ENCODE peak calls at places on chromosomes 16 and 17, in eight cellular contexts. P, L, Z, S, M, U, F and R are unnamed samples.

GRCh38 chr17:42311240-42312034 is 23.1 kb downstream of the STAT5A start:
- DNase-seq in P (peak; percentile 94), L (peak; percentile 91), Z (peak; percentile 75), S (peak; percentile 90), M (peak; percentile 96), U (no peak), F (peak; percentile 78), R (peak; percentile 88)

GRCh38 chr17:7822126-7822525 is 11.9 kb upstream of the KDM6B start:
- DNase-seq in P (no peak), L (no peak), Z (no peak), S (no peak), M (no peak), U (no peak), F (no peak), R (no peak)

GRCh38 chr17:8052256-8053252 is 13.7 kb downstream of the ALOX15B start:
- DNase-seq in P (no peak), L (no peak), Z (no peak), S (no peak), M (no peak), U (no peak), F (no peak), R (no peak)

GRCh38 chr17:61366715-61367413 is 32.8 kb upstream of the TBX2 start:
- DNase-seq in P (no peak), L (no peak), Z (no peak), S (no peak), M (no peak), U (no peak), F (no peak), R (peak; percentile 72)

GRCh38 chr16:23132921-23133532 is 16.2 kb downstream of the USP31 start:
- DNase-seq in P (peak; percentile 28), L (no peak), Z (no peak), S (no peak), M (no peak), U (no peak), F (no peak), R (peak; percentile 58)

GRCh38 chr16:54627616-54628015 is 303.0 kb upstream of the IRX5 start:
- DNase-seq in P (no peak), L (no peak), Z (no peak), S (no peak), M (no peak), U (no peak), F (no peak), R (no peak)

GRCh38 chr17:13540546-13540945 is 61.2 kb downstream of the HS3ST3A1 start:
- DNase-seq in P (no peak), L (no peak), Z (no peak), S (no peak), M (no peak), U (no peak), F (no peak), R (no peak)

GRCh38 chr16:64823676-64824075 is 298.2 kb downstream of the CDH11 start:
- DNase-seq in P (no peak), L (no peak), Z (no peak), S (no peak), M (no peak), U (no peak), F (no peak), R (no peak)

GRCh38 chr17:57490890-57491289 is 234.6 kb downstream of the MSI2 start:
- DNase-seq in P (no peak), L (no peak), Z (no peak), S (no peak), M (no peak), U (no peak), F (no peak), R (no peak)

GRCh38 chr17:1907818-1908698 is 78.3 kb downstream of the RPA1 start:
- DNase-seq in P (peak; percentile 21), L (peak; percentile 2), Z (no peak), S (no peak), M (no peak), U (no peak), F (peak; percentile 92), R (no peak)

GRCh38 chr17:61208301-61209098 is 191.1 kb upstream of the TBX2 start:
- DNase-seq in P (peak; percentile 64), L (no peak), Z (no peak), S (no peak), M (no peak), U (no peak), F (no peak), R (no peak)

GRCh38 chr16:22291860-22292692 is 5.1 kb upstream of the POLR3E start:
- DNase-seq in P (peak; percentile 55), L (no peak), Z (no peak), S (no peak), M (no peak), U (no peak), F (no peak), R (no peak)

GRCh38 chr17:16872351-16872751 is 99.6 kb downstream of the TNFRSF13B start:
- DNase-seq in P (no peak), L (no peak), Z (no peak), S (no peak), M (no peak), U (no peak), F (no peak), R (no peak)

GRCh38 chr17:57121308-57122042 is 36.4 kb downstream of the AKAP1 start:
- DNase-seq in P (peak; percentile 36), L (peak; percentile 31), Z (peak; percentile 47), S (no peak), M (peak; percentile 74), U (no peak), F (peak; percentile 74), R (no peak)

GRCh38 chr17:48795444-48796162 is 21.4 kb downstream of the TTLL6 start:
- DNase-seq in P (peak; percentile 81), L (no peak), Z (peak; percentile 73), S (no peak), M (no peak), U (no peak), F (no peak), R (no peak)

GRCh38 chr16:57938936-57939871 is 31.7 kb downstream of the CNGB1 start:
- DNase-seq in P (peak; percentile 20), L (peak; percentile 3), Z (peak; percentile 38), S (peak; percentile 33), M (no peak), U (no peak), F (no peak), R (peak; percentile 80)

GRCh38 chr16:68893710-68894705 is 50.7 kb downstream of the TANGO6 start:
- DNase-seq in P (peak; percentile 37), L (no peak), Z (no peak), S (no peak), M (no peak), U (no peak), F (peak; percentile 68), R (peak; percentile 40)

DNA sequence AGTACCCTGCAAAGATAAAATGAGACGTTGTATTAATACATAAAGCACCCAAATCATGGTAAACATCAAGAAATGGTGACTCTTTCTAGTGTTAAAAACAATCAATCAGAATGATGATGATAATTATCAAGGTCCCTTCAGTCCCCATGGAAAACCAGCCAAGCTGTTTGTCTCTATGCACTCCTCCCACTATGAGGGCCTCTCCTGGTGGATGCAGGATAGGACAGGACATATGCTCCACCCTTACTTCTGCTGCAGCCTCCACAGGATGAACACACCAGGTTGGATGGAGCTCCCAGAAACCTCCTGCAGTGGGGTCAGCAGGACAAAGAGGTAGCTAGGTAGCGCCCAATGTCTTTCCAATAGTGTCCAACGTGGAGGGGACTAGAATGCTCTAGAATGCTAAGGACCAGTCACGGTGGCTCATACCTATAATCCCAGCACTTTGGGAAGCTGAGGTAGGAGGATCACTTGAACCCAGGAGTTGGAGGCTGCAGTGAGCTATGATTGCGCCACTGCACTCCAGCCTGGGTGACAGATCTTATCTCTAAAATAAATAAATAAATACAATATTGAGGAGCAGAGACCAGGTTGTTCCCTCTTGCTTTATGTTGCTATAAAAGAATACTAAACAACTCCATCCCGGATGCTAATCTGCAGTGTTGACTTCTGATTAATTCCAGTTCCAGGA is 9.9 kb upstream of the KDM8 start:
- DNase-seq in P (no peak), L (no peak), Z (peak; percentile 7), S (no peak), M (no peak), U (no peak), F (no peak), R (no peak)
- TF ChIP-seq CTCF in P (peak; percentile 5), L (no peak), Z (peak; percentile 53), S (no peak), M (no peak), U (no peak), F (no peak), R (no peak)

GRCh38 chr16:49755291-49755611 is 100.7 kb downstream of the ZNF423 start:
- DNase-seq in P (peak; percentile 12), L (no peak), Z (no peak), S (no peak), M (no peak), U (no peak), F (peak; percentile 75), R (no peak)
- TF ChIP-seq CTCF in P (peak; percentile 39), L (no peak), Z (peak; percentile 26), S (peak; percentile 16), M (no peak), U (no peak), F (peak; percentile 49), R (peak; percentile 62)

DNA sequence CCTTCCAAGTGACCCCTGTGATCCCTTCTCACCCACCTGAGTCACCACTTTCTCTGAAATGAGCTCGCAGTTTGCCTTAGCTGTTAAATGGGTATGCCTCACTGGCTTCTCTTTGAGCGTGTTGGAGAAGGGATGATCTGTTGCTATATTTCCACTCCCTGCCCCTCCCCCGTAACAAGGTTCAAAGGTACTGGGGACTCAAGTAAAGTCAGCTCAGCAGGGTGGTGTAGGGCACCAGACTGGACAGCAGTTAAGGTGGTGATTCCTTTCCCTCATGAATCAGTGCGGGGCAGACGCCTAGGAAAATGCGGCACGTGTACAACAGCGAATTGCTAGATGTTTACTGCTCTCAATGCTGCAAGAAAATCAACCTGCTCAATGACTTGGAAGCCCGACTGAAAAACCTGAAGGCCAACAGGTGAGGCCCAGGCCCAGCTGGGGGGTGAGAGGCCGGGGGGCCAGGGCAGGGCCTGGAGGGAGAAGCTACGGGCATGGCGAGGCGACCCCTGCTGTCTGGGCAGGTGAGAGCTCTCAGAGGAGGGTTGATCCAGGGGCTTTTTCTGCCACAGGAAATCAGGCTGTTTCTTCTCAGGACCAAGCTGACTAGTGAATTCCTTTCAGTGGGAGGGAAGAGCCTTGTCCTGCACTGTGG is 130.3 kb downstream of the RAB11FIP4 start:
- DNase-seq in P (no peak), L (no peak), Z (no peak), S (no peak), M (no peak), U (no peak), F (no peak), R (no peak)
- TF ChIP-seq CTCF in P (no peak), L (no peak), Z (peak; percentile 16), S (no peak), M (no peak), U (no peak), F (no peak), R (no peak)

DNA sequence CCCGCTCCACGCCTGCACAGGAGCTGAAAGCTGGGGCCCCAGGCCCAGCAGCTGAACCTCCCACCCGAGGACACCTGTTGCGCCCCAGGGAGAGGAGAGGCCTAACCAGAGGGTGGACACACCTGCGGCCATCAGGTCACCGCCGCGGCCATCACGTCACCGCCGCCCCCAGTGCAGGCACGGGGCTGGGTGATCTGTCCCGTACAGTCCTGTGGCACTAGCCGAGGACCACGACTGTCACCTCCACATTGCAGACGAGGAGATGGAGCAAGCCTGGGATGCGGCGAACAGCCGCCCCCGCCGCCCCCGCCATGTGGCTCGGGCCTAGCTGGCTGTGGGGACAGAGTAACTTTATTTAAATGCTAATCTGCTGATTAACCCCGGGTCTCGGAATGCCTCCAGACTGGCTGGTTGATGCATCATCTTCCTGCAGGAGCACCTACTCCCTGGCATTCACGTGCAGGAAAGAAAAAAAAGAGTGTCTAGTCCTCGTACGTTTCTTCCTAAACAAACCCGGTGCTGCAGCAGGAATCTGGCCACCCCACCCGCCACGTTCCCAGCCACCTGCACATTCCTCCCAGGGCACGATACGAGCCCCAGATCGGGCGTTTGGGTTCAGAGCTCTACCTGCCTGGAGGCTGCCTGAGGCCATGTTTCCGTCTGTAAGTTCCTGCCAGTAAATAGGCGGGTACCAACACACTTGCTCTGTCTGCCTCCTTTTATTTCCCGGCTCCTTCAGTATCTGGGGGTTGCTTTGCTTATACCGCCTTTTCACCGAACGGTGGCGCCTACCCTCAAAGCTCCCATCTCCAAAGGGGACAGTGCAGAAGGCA is 29.9 kb downstream of the PIEZO1 start:
- DNase-seq in P (peak; percentile 63), L (peak; percentile 21), Z (peak; percentile 82), S (no peak), M (no peak), U (no peak), F (peak; percentile 80), R (no peak)
- TF ChIP-seq CTCF in P (peak; percentile 43), L (no peak), Z (no peak), S (no peak), M (no peak), U (no peak), F (peak; percentile 68), R (peak; percentile 30)